ENCODE peak calls at places on chromosomes 6 and 20, in seven cellular contexts. One of them, this sample, is unnamed.

GRCh38 chr6:38080889-38081288 is 261.4 kb downstream of the ZFAND3 start:
- DNase-seq in activated CD4-positive, CD25-positive, alpha-beta regulatory T cell: no peak
- DNase-seq in Daoy: no peak
- DNase-seq in astrocyte of the spinal cord: no peak
- DNase-seq in uterus: no peak
- DNase-seq in NCI-H748 treated with DMSO at 0.1 percent for 48 hours: no peak
- DNase-seq in heart left ventricle: no peak
- DNase-seq in this sample: no peak

GRCh38 chr6:10099086-10099499 is 315.8 kb downstream of the TFAP2A start:
- DNase-seq in activated CD4-positive, CD25-positive, alpha-beta regulatory T cell: no peak
- DNase-seq in Daoy: peak; percentile 49
- DNase-seq in astrocyte of the spinal cord: no peak
- DNase-seq in uterus: no peak
- DNase-seq in NCI-H748 treated with DMSO at 0.1 percent for 48 hours: peak; percentile 88
- DNase-seq in heart left ventricle: no peak
- DNase-seq in this sample: peak; percentile 60

GRCh38 chr20:1178623-1179022 is 6.2 kb downstream of the TMEM74B start:
- DNase-seq in activated CD4-positive, CD25-positive, alpha-beta regulatory T cell: no peak
- DNase-seq in Daoy: no peak
- DNase-seq in astrocyte of the spinal cord: no peak
- DNase-seq in uterus: no peak
- DNase-seq in NCI-H748 treated with DMSO at 0.1 percent for 48 hours: no peak
- DNase-seq in heart left ventricle: no peak
- DNase-seq in this sample: no peak

GRCh38 chr6:23890543-23891227 is 235.3 kb upstream of the NRSN1 start:
- DNase-seq in activated CD4-positive, CD25-positive, alpha-beta regulatory T cell: no peak
- DNase-seq in Daoy: no peak
- DNase-seq in astrocyte of the spinal cord: no peak
- DNase-seq in uterus: no peak
- DNase-seq in NCI-H748 treated with DMSO at 0.1 percent for 48 hours: no peak
- DNase-seq in heart left ventricle: no peak
- DNase-seq in this sample: no peak

GRCh38 chr6:9140181-9140580 is 704.8 kb upstream of the SLC35B3 start:
- DNase-seq in activated CD4-positive, CD25-positive, alpha-beta regulatory T cell: no peak
- DNase-seq in Daoy: peak; percentile 80
- DNase-seq in astrocyte of the spinal cord: peak; percentile 16
- DNase-seq in uterus: no peak
- DNase-seq in NCI-H748 treated with DMSO at 0.1 percent for 48 hours: peak; percentile 85
- DNase-seq in heart left ventricle: no peak
- DNase-seq in this sample: peak; percentile 72

GRCh38 chr6:96015791-96016776 is at the start of gene FUT9:
- DNase-seq in activated CD4-positive, CD25-positive, alpha-beta regulatory T cell: no peak
- DNase-seq in Daoy: no peak
- DNase-seq in astrocyte of the spinal cord: no peak
- DNase-seq in uterus: no peak
- DNase-seq in NCI-H748 treated with DMSO at 0.1 percent for 48 hours: peak; percentile 89
- DNase-seq in heart left ventricle: no peak
- DNase-seq in this sample: no peak

GRCh38 chr20:884983-885952 is 30.9 kb downstream of the ANGPT4 start:
- DNase-seq in activated CD4-positive, CD25-positive, alpha-beta regulatory T cell: no peak
- DNase-seq in Daoy: no peak
- DNase-seq in astrocyte of the spinal cord: peak; percentile 12
- DNase-seq in uterus: no peak
- DNase-seq in NCI-H748 treated with DMSO at 0.1 percent for 48 hours: no peak
- DNase-seq in heart left ventricle: peak; percentile 25
- DNase-seq in this sample: peak; percentile 32

GRCh38 chr6:21946298-21946783 is 350.5 kb downstream of the PRL start:
- DNase-seq in activated CD4-positive, CD25-positive, alpha-beta regulatory T cell: no peak
- DNase-seq in Daoy: peak; percentile 94
- DNase-seq in astrocyte of the spinal cord: peak; percentile 99
- DNase-seq in uterus: no peak
- DNase-seq in NCI-H748 treated with DMSO at 0.1 percent for 48 hours: no peak
- DNase-seq in heart left ventricle: no peak
- DNase-seq in this sample: peak; percentile 82

GRCh38 chr6:33053230-33053629 is 20.2 kb downstream of the HLA-DPA1 start:
- DNase-seq in activated CD4-positive, CD25-positive, alpha-beta regulatory T cell: no peak
- DNase-seq in Daoy: no peak
- DNase-seq in astrocyte of the spinal cord: no peak
- DNase-seq in uterus: no peak
- DNase-seq in NCI-H748 treated with DMSO at 0.1 percent for 48 hours: no peak
- DNase-seq in heart left ventricle: no peak
- DNase-seq in this sample: peak; percentile 13

GRCh38 chr6:157272866-157273755 is 50.2 kb downstream of the TMEM242 start:
- DNase-seq in activated CD4-positive, CD25-positive, alpha-beta regulatory T cell: peak; percentile 12
- DNase-seq in Daoy: no peak
- DNase-seq in astrocyte of the spinal cord: no peak
- DNase-seq in uterus: no peak
- DNase-seq in NCI-H748 treated with DMSO at 0.1 percent for 48 hours: no peak
- DNase-seq in heart left ventricle: no peak
- DNase-seq in this sample: peak; percentile 23

GRCh38 chr20:944148-944547 is 28.0 kb upstream of the ANGPT4 start:
- DNase-seq in activated CD4-positive, CD25-positive, alpha-beta regulatory T cell: no peak
- DNase-seq in Daoy: no peak
- DNase-seq in astrocyte of the spinal cord: no peak
- DNase-seq in uterus: no peak
- DNase-seq in NCI-H748 treated with DMSO at 0.1 percent for 48 hours: no peak
- DNase-seq in heart left ventricle: no peak
- DNase-seq in this sample: no peak

GRCh38 chr6:52820198-52820597 is 16.6 kb upstream of the GSTA1 start:
- DNase-seq in activated CD4-positive, CD25-positive, alpha-beta regulatory T cell: no peak
- DNase-seq in Daoy: no peak
- DNase-seq in astrocyte of the spinal cord: peak; percentile 18
- DNase-seq in uterus: no peak
- DNase-seq in NCI-H748 treated with DMSO at 0.1 percent for 48 hours: no peak
- DNase-seq in heart left ventricle: no peak
- DNase-seq in this sample: no peak

GRCh38 chr6:65191412-65191811 is 515.6 kb downstream of the EYS start:
- DNase-seq in activated CD4-positive, CD25-positive, alpha-beta regulatory T cell: no peak
- DNase-seq in Daoy: no peak
- DNase-seq in astrocyte of the spinal cord: no peak
- DNase-seq in uterus: no peak
- DNase-seq in NCI-H748 treated with DMSO at 0.1 percent for 48 hours: no peak
- DNase-seq in heart left ventricle: no peak
- DNase-seq in this sample: no peak

GRCh38 chr20:50121858-50122271 is 8.9 kb upstream of the UBE2V1 start:
- DNase-seq in activated CD4-positive, CD25-positive, alpha-beta regulatory T cell: no peak
- DNase-seq in Daoy: peak; percentile 32
- DNase-seq in astrocyte of the spinal cord: peak; percentile 44
- DNase-seq in uterus: no peak
- DNase-seq in NCI-H748 treated with DMSO at 0.1 percent for 48 hours: no peak
- DNase-seq in heart left ventricle: no peak
- DNase-seq in this sample: peak; percentile 74

GRCh38 chr20:37552415-37552814 is 24.7 kb upstream of the BLCAP start:
- DNase-seq in activated CD4-positive, CD25-positive, alpha-beta regulatory T cell: no peak
- DNase-seq in Daoy: peak; percentile 39
- DNase-seq in astrocyte of the spinal cord: no peak
- DNase-seq in uterus: no peak
- DNase-seq in NCI-H748 treated with DMSO at 0.1 percent for 48 hours: no peak
- DNase-seq in heart left ventricle: no peak
- DNase-seq in this sample: peak; percentile 61

GRCh38 chr20:31678389-31679356 is 41.0 kb downstream of the COX4I2 start:
- DNase-seq in activated CD4-positive, CD25-positive, alpha-beta regulatory T cell: no peak
- DNase-seq in Daoy: no peak
- DNase-seq in astrocyte of the spinal cord: no peak
- DNase-seq in uterus: no peak
- DNase-seq in NCI-H748 treated with DMSO at 0.1 percent for 48 hours: no peak
- DNase-seq in heart left ventricle: no peak
- DNase-seq in this sample: no peak

GRCh38 chr6:129641344-129641743 is 68.6 kb downstream of the ARHGAP18 start:
- DNase-seq in activated CD4-positive, CD25-positive, alpha-beta regulatory T cell: no peak
- DNase-seq in Daoy: peak; percentile 37
- DNase-seq in astrocyte of the spinal cord: peak; percentile 61
- DNase-seq in uterus: no peak
- DNase-seq in NCI-H748 treated with DMSO at 0.1 percent for 48 hours: no peak
- DNase-seq in heart left ventricle: no peak
- DNase-seq in this sample: peak; percentile 81

GRCh38 chr6:30564114-30564513 is 7.0 kb downstream of the PRR3 start:
- DNase-seq in activated CD4-positive, CD25-positive, alpha-beta regulatory T cell: no peak
- DNase-seq in Daoy: no peak
- DNase-seq in astrocyte of the spinal cord: no peak
- DNase-seq in uterus: no peak
- DNase-seq in NCI-H748 treated with DMSO at 0.1 percent for 48 hours: no peak
- DNase-seq in heart left ventricle: no peak
- DNase-seq in this sample: no peak

GRCh38 chr6:170178561-170179477 is 112.1 kb downstream of the DLL1 start:
- DNase-seq in activated CD4-positive, CD25-positive, alpha-beta regulatory T cell: no peak
- DNase-seq in Daoy: peak; percentile 13
- DNase-seq in astrocyte of the spinal cord: peak; percentile 22
- DNase-seq in uterus: peak; percentile 17
- DNase-seq in NCI-H748 treated with DMSO at 0.1 percent for 48 hours: peak; percentile 97
- DNase-seq in heart left ventricle: no peak
- DNase-seq in this sample: peak; percentile 45